ENCODE peak calls at places on chromosomes 11 and 22, in six cellular contexts. One of them, this sample, is unnamed.

GRCh38 chr22:28237092-28237491 is 318.0 kb upstream of the PITPNB start:
- DNase-seq in fibroblast of lung: no peak
- DNase-seq in HCT116: no peak
- DNase-seq in GM12878: no peak
- DNase-seq in neural progenitor cell: no peak
- DNase-seq in MM.1S: no peak
- DNase-seq in this sample: no peak

GRCh38 chr11:67298786-67299185 is 4.5 kb upstream of the SSH3 start:
- DNase-seq in MM.1S: no peak
- DNase-seq in HCT116: no peak
- DNase-seq in fibroblast of lung: no peak
- DNase-seq in GM12878: no peak
- DNase-seq in neural progenitor cell: no peak
- DNase-seq in this sample: no peak

GRCh38 chr11:61297741-61298140 is 2.6 kb upstream of the VWCE start:
- DNase-seq in MM.1S: no peak
- DNase-seq in neural progenitor cell: no peak
- DNase-seq in HCT116: no peak
- DNase-seq in fibroblast of lung: peak; percentile 88
- DNase-seq in GM12878: no peak
- DNase-seq in this sample: no peak

GRCh38 chr11:17208257-17208999 is 642 bp upstream of the PIK3C2A start:
- DNase-seq in GM12878: no peak
- DNase-seq in neural progenitor cell: peak; percentile 86
- DNase-seq in fibroblast of lung: peak; percentile 68
- DNase-seq in MM.1S: peak; percentile 78
- DNase-seq in HCT116: peak; percentile 82
- DNase-seq in this sample: peak; percentile 32

GRCh38 chr11:45737056-45737455 is 67.9 kb upstream of the SLC35C1 start:
- DNase-seq in GM12878: no peak
- DNase-seq in HCT116: no peak
- DNase-seq in neural progenitor cell: no peak
- DNase-seq in MM.1S: no peak
- DNase-seq in fibroblast of lung: no peak
- DNase-seq in this sample: no peak

GRCh38 chr11:12587333-12587997 is 86.8 kb upstream of the TEAD1 start:
- DNase-seq in HCT116: no peak
- DNase-seq in fibroblast of lung: peak; percentile 39
- DNase-seq in MM.1S: no peak
- DNase-seq in GM12878: no peak
- DNase-seq in neural progenitor cell: no peak
- DNase-seq in this sample: no peak

GRCh38 chr11:35166369-35167360 is 27.7 kb downstream of the CD44 start:
- DNase-seq in fibroblast of lung: peak; percentile 51
- DNase-seq in neural progenitor cell: no peak
- DNase-seq in HCT116: peak; percentile 94
- DNase-seq in MM.1S: peak; percentile 9
- DNase-seq in GM12878: no peak
- DNase-seq in this sample: no peak

GRCh38 chr11:116885951-116886629 is 48.7 kb upstream of the APOA1 start:
- DNase-seq in HCT116: no peak
- DNase-seq in neural progenitor cell: peak; percentile 61
- DNase-seq in GM12878: no peak
- DNase-seq in fibroblast of lung: peak; percentile 83
- DNase-seq in MM.1S: no peak
- DNase-seq in this sample: no peak

GRCh38 chr22:40818747-40819662 is at the start of gene SLC25A17:
- DNase-seq in GM12878: peak; percentile 39
- DNase-seq in HCT116: peak; percentile 66
- DNase-seq in fibroblast of lung: peak; percentile 77
- DNase-seq in MM.1S: peak; percentile 91
- DNase-seq in neural progenitor cell: peak; percentile 95
- DNase-seq in this sample: no peak

GRCh38 chr22:39299829-39300178 is 19.6 kb downstream of the RPL3 start:
- DNase-seq in neural progenitor cell: no peak
- DNase-seq in MM.1S: no peak
- DNase-seq in fibroblast of lung: peak; percentile 47
- DNase-seq in HCT116: no peak
- DNase-seq in GM12878: peak; percentile 48
- DNase-seq in this sample: no peak

GRCh38 chr11:112156594-112157273 is 7.2 kb downstream of the IL18 start:
- DNase-seq in GM12878: no peak
- DNase-seq in MM.1S: no peak
- DNase-seq in fibroblast of lung: no peak
- DNase-seq in neural progenitor cell: no peak
- DNase-seq in HCT116: no peak
- DNase-seq in this sample: no peak

GRCh38 chr11:83979593-83979992 is 693.4 kb upstream of the CCDC90B start:
- DNase-seq in fibroblast of lung: no peak
- DNase-seq in HCT116: no peak
- DNase-seq in MM.1S: no peak
- DNase-seq in neural progenitor cell: no peak
- DNase-seq in GM12878: no peak
- DNase-seq in this sample: no peak

GRCh38 chr11:47950396-47950795 is 30.0 kb upstream of the PTPRJ start:
- DNase-seq in MM.1S: peak; percentile 65
- DNase-seq in fibroblast of lung: no peak
- DNase-seq in HCT116: no peak
- DNase-seq in neural progenitor cell: no peak
- DNase-seq in GM12878: peak; percentile 11
- DNase-seq in this sample: peak; percentile 28

GRCh38 chr11:42572231-42572610 is 739.6 kb upstream of the API5 start:
- DNase-seq in MM.1S: no peak
- DNase-seq in neural progenitor cell: no peak
- DNase-seq in GM12878: no peak
- DNase-seq in fibroblast of lung: no peak
- DNase-seq in HCT116: no peak
- DNase-seq in this sample: no peak

GRCh38 chr11:5102246-5102645 is 32.9 kb downstream of the OR52E1 start:
- DNase-seq in neural progenitor cell: no peak
- DNase-seq in GM12878: no peak
- DNase-seq in fibroblast of lung: no peak
- DNase-seq in MM.1S: no peak
- DNase-seq in HCT116: no peak
- DNase-seq in this sample: no peak

GRCh38 chr22:36349726-36350125 is 38.0 kb downstream of the MYH9 start:
- DNase-seq in MM.1S: no peak
- DNase-seq in neural progenitor cell: no peak
- DNase-seq in fibroblast of lung: no peak
- DNase-seq in GM12878: no peak
- DNase-seq in HCT116: no peak
- DNase-seq in this sample: no peak

GRCh38 chr11:72234920-72235319 is 9.1 kb downstream of the PHOX2A start:
- DNase-seq in fibroblast of lung: no peak
- DNase-seq in MM.1S: no peak
- DNase-seq in HCT116: no peak
- DNase-seq in neural progenitor cell: no peak
- DNase-seq in GM12878: no peak
- DNase-seq in this sample: no peak

GRCh38 chr11:80023416-80023815 is 582.6 kb upstream of the TENM4 start:
- DNase-seq in HCT116: no peak
- DNase-seq in MM.1S: no peak
- DNase-seq in fibroblast of lung: no peak
- DNase-seq in GM12878: no peak
- DNase-seq in neural progenitor cell: no peak
- DNase-seq in this sample: no peak

GRCh38 chr11:74221816-74222215 is 50.7 kb downstream of the PPME1 start:
- DNase-seq in MM.1S: no peak
- DNase-seq in neural progenitor cell: no peak
- DNase-seq in fibroblast of lung: no peak
- DNase-seq in HCT116: no peak
- DNase-seq in GM12878: no peak
- DNase-seq in this sample: no peak

GRCh38 chr11:62392944-62393628 is 25.7 kb upstream of the SCGB1A1 start:
- DNase-seq in HCT116: peak; percentile 43
- DNase-seq in MM.1S: peak; percentile 62
- DNase-seq in fibroblast of lung: no peak
- DNase-seq in GM12878: no peak
- DNase-seq in neural progenitor cell: no peak
- DNase-seq in this sample: no peak

GRCh38 chr11:2771758-2772466 is 72.1 kb upstream of the KCNQ1OT1 start:
- DNase-seq in HCT116: no peak
- DNase-seq in neural progenitor cell: no peak
- DNase-seq in fibroblast of lung: no peak
- DNase-seq in GM12878: no peak
- DNase-seq in MM.1S: no peak
- DNase-seq in this sample: no peak

GRCh38 chr11:11641581-11641980 is 19.8 kb upstream of the GALNT18 start:
- DNase-seq in GM12878: no peak
- DNase-seq in neural progenitor cell: no peak
- DNase-seq in MM.1S: no peak
- DNase-seq in fibroblast of lung: no peak
- DNase-seq in HCT116: no peak
- DNase-seq in this sample: no peak

GRCh38 chr22:43996170-43996980 is 27.7 kb upstream of the PARVB start:
- DNase-seq in MM.1S: peak; percentile 50
- DNase-seq in GM12878: peak; percentile 30
- DNase-seq in neural progenitor cell: no peak
- DNase-seq in HCT116: no peak
- DNase-seq in fibroblast of lung: no peak
- DNase-seq in this sample: no peak

GRCh38 chr11:67586568-67587250 is 3.1 kb downstream of the GSTP1 start:
- DNase-seq in MM.1S: no peak
- DNase-seq in GM12878: no peak
- DNase-seq in HCT116: no peak
- DNase-seq in neural progenitor cell: no peak
- DNase-seq in fibroblast of lung: no peak
- DNase-seq in this sample: no peak

GRCh38 chr11:59187587-59187986 is 15.7 kb downstream of the DTX4 start:
- DNase-seq in GM12878: no peak
- DNase-seq in fibroblast of lung: peak; percentile 81
- DNase-seq in neural progenitor cell: no peak
- DNase-seq in HCT116: no peak
- DNase-seq in MM.1S: no peak
- DNase-seq in this sample: no peak

GRCh38 chr22:23767673-23768548 is at the start of gene CHCHD10:
- DNase-seq in HCT116: peak; percentile 60
- DNase-seq in fibroblast of lung: peak; percentile 74
- DNase-seq in neural progenitor cell: peak; percentile 94
- DNase-seq in GM12878: no peak
- DNase-seq in MM.1S: peak; percentile 78
- DNase-seq in this sample: no peak

GRCh38 chr11:93738647-93739081 is 2.6 kb downstream of the TAF1D start:
- DNase-seq in GM12878: no peak
- DNase-seq in HCT116: no peak
- DNase-seq in fibroblast of lung: no peak
- DNase-seq in MM.1S: no peak
- DNase-seq in neural progenitor cell: peak; percentile 14
- DNase-seq in this sample: no peak

GRCh38 chr11:93735627-93736026 is 5.7 kb downstream of the TAF1D start:
- DNase-seq in GM12878: no peak
- DNase-seq in HCT116: no peak
- DNase-seq in fibroblast of lung: no peak
- DNase-seq in MM.1S: no peak
- DNase-seq in neural progenitor cell: no peak
- DNase-seq in this sample: no peak

GRCh38 chr11:93736129-93736528 is 5.2 kb downstream of the TAF1D start:
- DNase-seq in fibroblast of lung: peak; percentile 50
- DNase-seq in neural progenitor cell: no peak
- DNase-seq in GM12878: no peak
- DNase-seq in HCT116: no peak
- DNase-seq in MM.1S: no peak
- DNase-seq in this sample: no peak

GRCh38 chr11:93740031-93740801 is 1.1 kb downstream of the TAF1D start:
- DNase-seq in neural progenitor cell: peak; percentile 23
- DNase-seq in GM12878: no peak
- DNase-seq in fibroblast of lung: peak; percentile 31
- DNase-seq in MM.1S: peak; percentile 91
- DNase-seq in HCT116: no peak
- DNase-seq in this sample: no peak

DNA sequence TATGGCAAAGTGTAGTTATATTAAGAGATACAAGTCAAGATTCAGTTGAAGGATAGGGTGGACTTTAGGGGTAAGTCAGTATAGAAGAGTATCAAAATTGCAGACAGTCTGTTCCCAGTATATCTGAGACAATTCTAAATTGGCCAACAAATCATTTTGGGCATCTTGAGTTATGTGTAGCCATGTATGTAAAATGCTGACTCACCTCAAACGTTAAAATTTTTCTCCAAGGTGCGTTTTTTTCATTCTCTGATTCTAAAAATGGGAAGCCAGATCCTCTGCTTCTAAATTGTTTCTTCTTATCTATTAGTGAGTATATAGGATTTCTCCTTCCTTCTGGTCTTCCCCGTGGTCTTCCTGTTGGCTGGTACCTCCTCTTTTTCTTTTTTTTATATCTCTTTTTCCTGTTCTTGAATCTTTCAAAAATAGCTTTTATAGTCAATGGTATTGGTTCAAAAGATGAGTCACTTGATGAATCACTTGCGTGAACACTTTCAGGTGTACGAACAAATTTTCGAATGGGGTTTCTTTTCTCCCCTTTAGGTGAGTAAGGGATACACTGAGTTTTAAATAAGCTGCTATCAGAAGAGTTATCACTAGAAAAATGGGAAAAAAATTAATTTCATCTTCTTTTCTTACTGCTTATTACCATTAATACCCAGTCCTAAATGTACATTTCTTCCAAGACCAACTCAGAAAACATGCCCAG is 3.2 kb downstream of the TAF1D start:
- DNase-seq in GM12878: no peak
- DNase-seq in fibroblast of lung: no peak
- DNase-seq in neural progenitor cell: no peak
- DNase-seq in HCT116: no peak
- DNase-seq in MM.1S: peak; percentile 35
- DNase-seq in this sample: no peak
- H3K4me3 ChIP-seq in GM12878: peak overlapping the region; percentile 76
- H3K4me3 ChIP-seq in fibroblast of lung: no peak overlapping the region
- H3K4me3 ChIP-seq in neural progenitor cell: peak overlapping the region; percentile 60
- H3K4me3 ChIP-seq in HCT116: no peak overlapping the region
- H3K4me3 ChIP-seq in MM.1S: peak overlapping the region; percentile 96
- H3K4me3 ChIP-seq in this sample: peak overlapping the region; percentile 98

GRCh38 chr11:130427049-130427388 is 1.4 kb downstream of the ADAMTS8 start:
- DNase-seq in neural progenitor cell: no peak
- DNase-seq in HCT116: no peak
- DNase-seq in GM12878: no peak
- DNase-seq in MM.1S: no peak
- DNase-seq in fibroblast of lung: no peak
- DNase-seq in this sample: no peak
- TF ChIP-seq EZH2 in neural progenitor cell: no peak
- TF ChIP-seq EZH2 in HCT116: no peak
- TF ChIP-seq EZH2 in GM12878: no peak
- TF ChIP-seq EZH2 in MM.1S: no peak
- TF ChIP-seq EZH2 in fibroblast of lung: no peak
- TF ChIP-seq EZH2 in this sample: no peak

GRCh38 chr11:1140642-1141490 is 16.9 kb upstream of the MUC5AC start:
- DNase-seq in MM.1S: no peak
- DNase-seq in fibroblast of lung: no peak
- DNase-seq in GM12878: no peak
- DNase-seq in HCT116: no peak
- DNase-seq in neural progenitor cell: no peak
- DNase-seq in this sample: no peak
- H3K9me3 ChIP-seq in MM.1S: no peaks in the 10 kb centered on the region
- H3K9me3 ChIP-seq in fibroblast of lung: no peaks in the 10 kb centered on the region
- H3K9me3 ChIP-seq in GM12878: peaks cover 3% of the 10 kb centered on the region
- H3K9me3 ChIP-seq in HCT116: no peaks in the 10 kb centered on the region
- H3K9me3 ChIP-seq in neural progenitor cell: peaks cover 6% of the 10 kb centered on the region
- H3K9me3 ChIP-seq in this sample: peaks cover 5% of the 10 kb centered on the region

DNA sequence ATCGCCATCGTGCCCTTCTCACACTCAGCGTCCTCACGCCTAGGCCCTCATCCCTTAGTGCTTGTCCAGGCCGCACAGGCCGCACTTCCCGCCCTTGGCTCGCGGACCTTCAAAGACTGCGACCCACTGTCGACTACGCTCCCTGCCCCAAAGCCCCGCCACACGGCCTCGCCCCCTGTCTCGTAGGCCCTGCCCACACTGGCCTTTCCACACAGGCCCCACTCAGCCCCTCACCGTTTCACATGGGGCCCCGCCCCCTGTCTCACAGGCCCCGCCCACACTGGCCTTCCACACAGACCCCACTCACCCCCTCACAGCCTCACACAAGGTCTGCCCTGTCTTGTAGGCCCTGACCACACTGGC is 11.1 kb downstream of the NRXN2 start:
- DNase-seq in HCT116: no peak
- DNase-seq in fibroblast of lung: no peak
- DNase-seq in GM12878: no peak
- DNase-seq in MM.1S: no peak
- DNase-seq in neural progenitor cell: no peak
- DNase-seq in this sample: no peak
- H3K4me3 ChIP-seq in HCT116: no peak overlapping the region
- H3K4me3 ChIP-seq in fibroblast of lung: no peak overlapping the region
- H3K4me3 ChIP-seq in GM12878: no peak overlapping the region
- H3K4me3 ChIP-seq in MM.1S: no peak overlapping the region
- H3K4me3 ChIP-seq in neural progenitor cell: no peak overlapping the region
- H3K4me3 ChIP-seq in this sample: no peak overlapping the region